ENCODE peak calls at places on chromosome 19, in ten cellular contexts. One of them, this sample, is unnamed.
A peak's percentile ranks its signal among the peaks of the same experiment; 100 is the strongest.

GRCh38 chr19:5960005-5961001 is 17.6 kb downstream of the RANBP3 start:
- DNase-seq in tibial artery: no peak
- DNase-seq in GM23248: no peak
- DNase-seq in ELF-1: peak; percentile 45
- DNase-seq in Calu3: no peak
- DNase-seq in activated naive CD8-positive, alpha-beta T cell treated with anti-CD3 and anti-CD28 coated beads for 36 hours: no peak
- DNase-seq in thoracic aorta: no peak
- DNase-seq in stimulated activated CD4-positive, alpha-beta T cell treated with anti-CD3 and anti-CD28 coated beads, Interleukin-12 subunit alpha, Interleukin-12 subunit beta, amount 100 ng/mL, for 4 hours: no peak
- DNase-seq in activated CD4-positive, alpha-beta T cell treated with anti-CD3 and anti-CD28 coated beads, Interleukin-2, amount 50 U/mL, for 24 hours: no peak
- DNase-seq in T47D: no peak
- DNase-seq in this sample: no peak

GRCh38 chr19:46878613-46879375 is 18.0 kb downstream of the ARHGAP35 start:
- DNase-seq in tibial artery: no peak
- DNase-seq in GM23248: peak; percentile 93
- DNase-seq in ELF-1: peak; percentile 47
- DNase-seq in Calu3: no peak
- DNase-seq in activated naive CD8-positive, alpha-beta T cell treated with anti-CD3 and anti-CD28 coated beads for 36 hours: no peak
- DNase-seq in thoracic aorta: no peak
- DNase-seq in stimulated activated CD4-positive, alpha-beta T cell treated with anti-CD3 and anti-CD28 coated beads, Interleukin-12 subunit alpha, Interleukin-12 subunit beta, amount 100 ng/mL, for 4 hours: no peak
- DNase-seq in activated CD4-positive, alpha-beta T cell treated with anti-CD3 and anti-CD28 coated beads, Interleukin-2, amount 50 U/mL, for 24 hours: no peak
- DNase-seq in T47D: peak; percentile 54
- DNase-seq in this sample: peak; percentile 86

GRCh38 chr19:53519431-53519830 is 18.5 kb upstream of the ZNF331 start:
- DNase-seq in tibial artery: no peak
- DNase-seq in GM23248: peak; percentile 5
- DNase-seq in ELF-1: no peak
- DNase-seq in Calu3: no peak
- DNase-seq in activated naive CD8-positive, alpha-beta T cell treated with anti-CD3 and anti-CD28 coated beads for 36 hours: no peak
- DNase-seq in thoracic aorta: no peak
- DNase-seq in stimulated activated CD4-positive, alpha-beta T cell treated with anti-CD3 and anti-CD28 coated beads, Interleukin-12 subunit alpha, Interleukin-12 subunit beta, amount 100 ng/mL, for 4 hours: no peak
- DNase-seq in activated CD4-positive, alpha-beta T cell treated with anti-CD3 and anti-CD28 coated beads, Interleukin-2, amount 50 U/mL, for 24 hours: no peak
- DNase-seq in T47D: no peak
- DNase-seq in this sample: no peak

GRCh38 chr19:10142701-10143375 is 23.1 kb upstream of the EIF3G start:
- DNase-seq in tibial artery: no peak
- DNase-seq in GM23248: no peak
- DNase-seq in ELF-1: no peak
- DNase-seq in Calu3: no peak
- DNase-seq in activated naive CD8-positive, alpha-beta T cell treated with anti-CD3 and anti-CD28 coated beads for 36 hours: peak; percentile 21
- DNase-seq in thoracic aorta: no peak
- DNase-seq in stimulated activated CD4-positive, alpha-beta T cell treated with anti-CD3 and anti-CD28 coated beads, Interleukin-12 subunit alpha, Interleukin-12 subunit beta, amount 100 ng/mL, for 4 hours: no peak
- DNase-seq in activated CD4-positive, alpha-beta T cell treated with anti-CD3 and anti-CD28 coated beads, Interleukin-2, amount 50 U/mL, for 24 hours: peak; percentile 10
- DNase-seq in T47D: no peak
- DNase-seq in this sample: no peak

GRCh38 chr19:24004166-24004565 is 82.8 kb upstream of the ZNF254 start:
- DNase-seq in tibial artery: no peak
- DNase-seq in GM23248: no peak
- DNase-seq in ELF-1: no peak
- DNase-seq in Calu3: no peak
- DNase-seq in activated naive CD8-positive, alpha-beta T cell treated with anti-CD3 and anti-CD28 coated beads for 36 hours: no peak
- DNase-seq in thoracic aorta: no peak
- DNase-seq in stimulated activated CD4-positive, alpha-beta T cell treated with anti-CD3 and anti-CD28 coated beads, Interleukin-12 subunit alpha, Interleukin-12 subunit beta, amount 100 ng/mL, for 4 hours: no peak
- DNase-seq in activated CD4-positive, alpha-beta T cell treated with anti-CD3 and anti-CD28 coated beads, Interleukin-2, amount 50 U/mL, for 24 hours: no peak
- DNase-seq in T47D: no peak
- DNase-seq in this sample: no peak

GRCh38 chr19:43664008-43664407 is 6.0 kb downstream of the PLAUR start:
- DNase-seq in tibial artery: no peak
- DNase-seq in GM23248: no peak
- DNase-seq in ELF-1: no peak
- DNase-seq in Calu3: no peak
- DNase-seq in activated naive CD8-positive, alpha-beta T cell treated with anti-CD3 and anti-CD28 coated beads for 36 hours: no peak
- DNase-seq in thoracic aorta: no peak
- DNase-seq in stimulated activated CD4-positive, alpha-beta T cell treated with anti-CD3 and anti-CD28 coated beads, Interleukin-12 subunit alpha, Interleukin-12 subunit beta, amount 100 ng/mL, for 4 hours: no peak
- DNase-seq in activated CD4-positive, alpha-beta T cell treated with anti-CD3 and anti-CD28 coated beads, Interleukin-2, amount 50 U/mL, for 24 hours: no peak
- DNase-seq in T47D: no peak
- DNase-seq in this sample: no peak

GRCh38 chr19:14086098-14086497 is 515 bp upstream of the C19orf67 start:
- DNase-seq in tibial artery: no peak
- DNase-seq in GM23248: no peak
- DNase-seq in ELF-1: no peak
- DNase-seq in Calu3: no peak
- DNase-seq in activated naive CD8-positive, alpha-beta T cell treated with anti-CD3 and anti-CD28 coated beads for 36 hours: no peak
- DNase-seq in thoracic aorta: no peak
- DNase-seq in stimulated activated CD4-positive, alpha-beta T cell treated with anti-CD3 and anti-CD28 coated beads, Interleukin-12 subunit alpha, Interleukin-12 subunit beta, amount 100 ng/mL, for 4 hours: no peak
- DNase-seq in activated CD4-positive, alpha-beta T cell treated with anti-CD3 and anti-CD28 coated beads, Interleukin-2, amount 50 U/mL, for 24 hours: no peak
- DNase-seq in T47D: no peak
- DNase-seq in this sample: no peak

GRCh38 chr19:30305346-30306060 is 66.7 kb upstream of the ZNF536 start:
- DNase-seq in tibial artery: no peak
- DNase-seq in GM23248: no peak
- DNase-seq in ELF-1: no peak
- DNase-seq in Calu3: no peak
- DNase-seq in activated naive CD8-positive, alpha-beta T cell treated with anti-CD3 and anti-CD28 coated beads for 36 hours: no peak
- DNase-seq in thoracic aorta: no peak
- DNase-seq in stimulated activated CD4-positive, alpha-beta T cell treated with anti-CD3 and anti-CD28 coated beads, Interleukin-12 subunit alpha, Interleukin-12 subunit beta, amount 100 ng/mL, for 4 hours: no peak
- DNase-seq in activated CD4-positive, alpha-beta T cell treated with anti-CD3 and anti-CD28 coated beads, Interleukin-2, amount 50 U/mL, for 24 hours: no peak
- DNase-seq in T47D: no peak
- DNase-seq in this sample: no peak

GRCh38 chr19:43464089-43464775 is 1.2 kb downstream of the LYPD3 start:
- DNase-seq in tibial artery: peak; percentile 87
- DNase-seq in GM23248: peak; percentile 81
- DNase-seq in ELF-1: no peak
- DNase-seq in Calu3: peak; percentile 75
- DNase-seq in activated naive CD8-positive, alpha-beta T cell treated with anti-CD3 and anti-CD28 coated beads for 36 hours: no peak
- DNase-seq in thoracic aorta: peak; percentile 48
- DNase-seq in stimulated activated CD4-positive, alpha-beta T cell treated with anti-CD3 and anti-CD28 coated beads, Interleukin-12 subunit alpha, Interleukin-12 subunit beta, amount 100 ng/mL, for 4 hours: peak; percentile 71
- DNase-seq in activated CD4-positive, alpha-beta T cell treated with anti-CD3 and anti-CD28 coated beads, Interleukin-2, amount 50 U/mL, for 24 hours: peak; percentile 60
- DNase-seq in T47D: no peak
- DNase-seq in this sample: no peak

GRCh38 chr19:19224852-19225494 is 13.2 kb downstream of the NCAN start:
- DNase-seq in tibial artery: peak; percentile 69
- DNase-seq in GM23248: peak; percentile 74
- DNase-seq in ELF-1: peak; percentile 90
- DNase-seq in Calu3: peak; percentile 81
- DNase-seq in activated naive CD8-positive, alpha-beta T cell treated with anti-CD3 and anti-CD28 coated beads for 36 hours: peak; percentile 83
- DNase-seq in thoracic aorta: no peak
- DNase-seq in stimulated activated CD4-positive, alpha-beta T cell treated with anti-CD3 and anti-CD28 coated beads, Interleukin-12 subunit alpha, Interleukin-12 subunit beta, amount 100 ng/mL, for 4 hours: peak; percentile 67
- DNase-seq in activated CD4-positive, alpha-beta T cell treated with anti-CD3 and anti-CD28 coated beads, Interleukin-2, amount 50 U/mL, for 24 hours: peak; percentile 54
- DNase-seq in T47D: peak; percentile 76
- DNase-seq in this sample: peak; percentile 46

GRCh38 chr19:29485293-29485692 is 40.5 kb upstream of the VSTM2B start:
- DNase-seq in tibial artery: peak; percentile 47
- DNase-seq in GM23248: no peak
- DNase-seq in ELF-1: no peak
- DNase-seq in Calu3: no peak
- DNase-seq in activated naive CD8-positive, alpha-beta T cell treated with anti-CD3 and anti-CD28 coated beads for 36 hours: no peak
- DNase-seq in thoracic aorta: no peak
- DNase-seq in stimulated activated CD4-positive, alpha-beta T cell treated with anti-CD3 and anti-CD28 coated beads, Interleukin-12 subunit alpha, Interleukin-12 subunit beta, amount 100 ng/mL, for 4 hours: no peak
- DNase-seq in activated CD4-positive, alpha-beta T cell treated with anti-CD3 and anti-CD28 coated beads, Interleukin-2, amount 50 U/mL, for 24 hours: no peak
- DNase-seq in T47D: no peak
- DNase-seq in this sample: no peak

GRCh38 chr19:51565583-51565982 is 5.5 kb upstream of the ZNF175 start:
- DNase-seq in tibial artery: no peak
- DNase-seq in GM23248: no peak
- DNase-seq in ELF-1: no peak
- DNase-seq in Calu3: no peak
- DNase-seq in activated naive CD8-positive, alpha-beta T cell treated with anti-CD3 and anti-CD28 coated beads for 36 hours: no peak
- DNase-seq in thoracic aorta: no peak
- DNase-seq in stimulated activated CD4-positive, alpha-beta T cell treated with anti-CD3 and anti-CD28 coated beads, Interleukin-12 subunit alpha, Interleukin-12 subunit beta, amount 100 ng/mL, for 4 hours: no peak
- DNase-seq in activated CD4-positive, alpha-beta T cell treated with anti-CD3 and anti-CD28 coated beads, Interleukin-2, amount 50 U/mL, for 24 hours: no peak
- DNase-seq in T47D: no peak
- DNase-seq in this sample: no peak

GRCh38 chr19:45653634-45654033 is 14.4 kb upstream of the GIPR start:
- DNase-seq in tibial artery: no peak
- DNase-seq in GM23248: no peak
- DNase-seq in ELF-1: no peak
- DNase-seq in Calu3: no peak
- DNase-seq in activated naive CD8-positive, alpha-beta T cell treated with anti-CD3 and anti-CD28 coated beads for 36 hours: no peak
- DNase-seq in thoracic aorta: no peak
- DNase-seq in stimulated activated CD4-positive, alpha-beta T cell treated with anti-CD3 and anti-CD28 coated beads, Interleukin-12 subunit alpha, Interleukin-12 subunit beta, amount 100 ng/mL, for 4 hours: no peak
- DNase-seq in activated CD4-positive, alpha-beta T cell treated with anti-CD3 and anti-CD28 coated beads, Interleukin-2, amount 50 U/mL, for 24 hours: no peak
- DNase-seq in T47D: no peak
- DNase-seq in this sample: no peak

GRCh38 chr19:34662919-34663318 is 14.0 kb downstream of the SCGB2B2 start:
- DNase-seq in tibial artery: no peak
- DNase-seq in GM23248: peak; percentile 53
- DNase-seq in ELF-1: peak; percentile 28
- DNase-seq in Calu3: peak; percentile 45
- DNase-seq in activated naive CD8-positive, alpha-beta T cell treated with anti-CD3 and anti-CD28 coated beads for 36 hours: peak; percentile 31
- DNase-seq in thoracic aorta: no peak
- DNase-seq in stimulated activated CD4-positive, alpha-beta T cell treated with anti-CD3 and anti-CD28 coated beads, Interleukin-12 subunit alpha, Interleukin-12 subunit beta, amount 100 ng/mL, for 4 hours: peak; percentile 21
- DNase-seq in activated CD4-positive, alpha-beta T cell treated with anti-CD3 and anti-CD28 coated beads, Interleukin-2, amount 50 U/mL, for 24 hours: peak; percentile 12
- DNase-seq in T47D: peak; percentile 73
- DNase-seq in this sample: no peak

GRCh38 chr19:13055213-13056051 is 47.2 kb downstream of the LYL1 start:
- DNase-seq in tibial artery: peak; percentile 95
- DNase-seq in GM23248: peak; percentile 93
- DNase-seq in ELF-1: peak; percentile 88
- DNase-seq in Calu3: peak; percentile 36
- DNase-seq in activated naive CD8-positive, alpha-beta T cell treated with anti-CD3 and anti-CD28 coated beads for 36 hours: no peak
- DNase-seq in thoracic aorta: peak; percentile 55
- DNase-seq in stimulated activated CD4-positive, alpha-beta T cell treated with anti-CD3 and anti-CD28 coated beads, Interleukin-12 subunit alpha, Interleukin-12 subunit beta, amount 100 ng/mL, for 4 hours: no peak
- DNase-seq in activated CD4-positive, alpha-beta T cell treated with anti-CD3 and anti-CD28 coated beads, Interleukin-2, amount 50 U/mL, for 24 hours: no peak
- DNase-seq in T47D: no peak
- DNase-seq in this sample: peak; percentile 96

GRCh38 chr19:53521373-53522202 is 16.4 kb upstream of the ZNF331 start:
- DNase-seq in tibial artery: no peak
- DNase-seq in GM23248: no peak
- DNase-seq in ELF-1: peak; percentile 23
- DNase-seq in Calu3: no peak
- DNase-seq in activated naive CD8-positive, alpha-beta T cell treated with anti-CD3 and anti-CD28 coated beads for 36 hours: peak; percentile 14
- DNase-seq in thoracic aorta: no peak
- DNase-seq in stimulated activated CD4-positive, alpha-beta T cell treated with anti-CD3 and anti-CD28 coated beads, Interleukin-12 subunit alpha, Interleukin-12 subunit beta, amount 100 ng/mL, for 4 hours: no peak
- DNase-seq in activated CD4-positive, alpha-beta T cell treated with anti-CD3 and anti-CD28 coated beads, Interleukin-2, amount 50 U/mL, for 24 hours: no peak
- DNase-seq in T47D: no peak
- DNase-seq in this sample: no peak

GRCh38 chr19:46990998-46991676 is 28.5 kb upstream of the NPAS1 start:
- DNase-seq in tibial artery: peak; percentile 89
- DNase-seq in GM23248: peak; percentile 93
- DNase-seq in ELF-1: peak; percentile 88
- DNase-seq in Calu3: peak; percentile 85
- DNase-seq in activated naive CD8-positive, alpha-beta T cell treated with anti-CD3 and anti-CD28 coated beads for 36 hours: peak; percentile 58
- DNase-seq in thoracic aorta: no peak
- DNase-seq in stimulated activated CD4-positive, alpha-beta T cell treated with anti-CD3 and anti-CD28 coated beads, Interleukin-12 subunit alpha, Interleukin-12 subunit beta, amount 100 ng/mL, for 4 hours: peak; percentile 61
- DNase-seq in activated CD4-positive, alpha-beta T cell treated with anti-CD3 and anti-CD28 coated beads, Interleukin-2, amount 50 U/mL, for 24 hours: peak; percentile 42
- DNase-seq in T47D: peak; percentile 81
- DNase-seq in this sample: peak; percentile 94

GRCh38 chr19:16320987-16321386 is 3.6 kb upstream of the KLF2 start:
- DNase-seq in tibial artery: no peak
- DNase-seq in GM23248: no peak
- DNase-seq in ELF-1: no peak
- DNase-seq in Calu3: no peak
- DNase-seq in activated naive CD8-positive, alpha-beta T cell treated with anti-CD3 and anti-CD28 coated beads for 36 hours: no peak
- DNase-seq in thoracic aorta: no peak
- DNase-seq in stimulated activated CD4-positive, alpha-beta T cell treated with anti-CD3 and anti-CD28 coated beads, Interleukin-12 subunit alpha, Interleukin-12 subunit beta, amount 100 ng/mL, for 4 hours: no peak
- DNase-seq in activated CD4-positive, alpha-beta T cell treated with anti-CD3 and anti-CD28 coated beads, Interleukin-2, amount 50 U/mL, for 24 hours: no peak
- DNase-seq in T47D: no peak
- DNase-seq in this sample: no peak

GRCh38 chr19:17794731-17795494 is at the start of gene B3GNT3:
- DNase-seq in tibial artery: no peak
- DNase-seq in GM23248: peak; percentile 37
- DNase-seq in ELF-1: no peak
- DNase-seq in Calu3: peak; percentile 94
- DNase-seq in activated naive CD8-positive, alpha-beta T cell treated with anti-CD3 and anti-CD28 coated beads for 36 hours: no peak
- DNase-seq in thoracic aorta: no peak
- DNase-seq in stimulated activated CD4-positive, alpha-beta T cell treated with anti-CD3 and anti-CD28 coated beads, Interleukin-12 subunit alpha, Interleukin-12 subunit beta, amount 100 ng/mL, for 4 hours: no peak
- DNase-seq in activated CD4-positive, alpha-beta T cell treated with anti-CD3 and anti-CD28 coated beads, Interleukin-2, amount 50 U/mL, for 24 hours: no peak
- DNase-seq in T47D: peak; percentile 76
- DNase-seq in this sample: no peak

GRCh38 chr19:48745208-48745995 is 1.3 kb downstream of the IZUMO1 start:
- DNase-seq in tibial artery: no peak
- DNase-seq in GM23248: peak; percentile 90
- DNase-seq in ELF-1: peak; percentile 85
- DNase-seq in Calu3: peak; percentile 52
- DNase-seq in activated naive CD8-positive, alpha-beta T cell treated with anti-CD3 and anti-CD28 coated beads for 36 hours: peak; percentile 44
- DNase-seq in thoracic aorta: no peak
- DNase-seq in stimulated activated CD4-positive, alpha-beta T cell treated with anti-CD3 and anti-CD28 coated beads, Interleukin-12 subunit alpha, Interleukin-12 subunit beta, amount 100 ng/mL, for 4 hours: peak; percentile 30
- DNase-seq in activated CD4-positive, alpha-beta T cell treated with anti-CD3 and anti-CD28 coated beads, Interleukin-2, amount 50 U/mL, for 24 hours: peak; percentile 36
- DNase-seq in T47D: peak; percentile 69
- DNase-seq in this sample: peak; percentile 54

GRCh38 chr19:45305421-45305820 is 17.3 kb downstream of the CKM start:
- DNase-seq in tibial artery: no peak
- DNase-seq in GM23248: no peak
- DNase-seq in ELF-1: peak; percentile 21
- DNase-seq in Calu3: no peak
- DNase-seq in activated naive CD8-positive, alpha-beta T cell treated with anti-CD3 and anti-CD28 coated beads for 36 hours: no peak
- DNase-seq in thoracic aorta: no peak
- DNase-seq in stimulated activated CD4-positive, alpha-beta T cell treated with anti-CD3 and anti-CD28 coated beads, Interleukin-12 subunit alpha, Interleukin-12 subunit beta, amount 100 ng/mL, for 4 hours: no peak
- DNase-seq in activated CD4-positive, alpha-beta T cell treated with anti-CD3 and anti-CD28 coated beads, Interleukin-2, amount 50 U/mL, for 24 hours: no peak
- DNase-seq in T47D: peak; percentile 65
- DNase-seq in this sample: peak; percentile 47

GRCh38 chr19:17483605-17484002 is 13.3 kb downstream of the SLC27A1 start:
- DNase-seq in tibial artery: no peak
- DNase-seq in GM23248: no peak
- DNase-seq in ELF-1: no peak
- DNase-seq in Calu3: no peak
- DNase-seq in activated naive CD8-positive, alpha-beta T cell treated with anti-CD3 and anti-CD28 coated beads for 36 hours: no peak
- DNase-seq in thoracic aorta: no peak
- DNase-seq in stimulated activated CD4-positive, alpha-beta T cell treated with anti-CD3 and anti-CD28 coated beads, Interleukin-12 subunit alpha, Interleukin-12 subunit beta, amount 100 ng/mL, for 4 hours: no peak
- DNase-seq in activated CD4-positive, alpha-beta T cell treated with anti-CD3 and anti-CD28 coated beads, Interleukin-2, amount 50 U/mL, for 24 hours: no peak
- DNase-seq in T47D: no peak
- DNase-seq in this sample: no peak

GRCh38 chr19:2194513-2195078 is 30.9 kb downstream of the DOT1L start:
- DNase-seq in tibial artery: no peak
- DNase-seq in GM23248: no peak
- DNase-seq in ELF-1: no peak
- DNase-seq in Calu3: no peak
- DNase-seq in activated naive CD8-positive, alpha-beta T cell treated with anti-CD3 and anti-CD28 coated beads for 36 hours: no peak
- DNase-seq in thoracic aorta: no peak
- DNase-seq in stimulated activated CD4-positive, alpha-beta T cell treated with anti-CD3 and anti-CD28 coated beads, Interleukin-12 subunit alpha, Interleukin-12 subunit beta, amount 100 ng/mL, for 4 hours: no peak
- DNase-seq in activated CD4-positive, alpha-beta T cell treated with anti-CD3 and anti-CD28 coated beads, Interleukin-2, amount 50 U/mL, for 24 hours: no peak
- DNase-seq in T47D: no peak
- DNase-seq in this sample: no peak

GRCh38 chr19:51727349-51727880 is 3.6 kb upstream of the HAS1 start:
- DNase-seq in tibial artery: no peak
- DNase-seq in GM23248: peak; percentile 77
- DNase-seq in ELF-1: no peak
- DNase-seq in Calu3: no peak
- DNase-seq in activated naive CD8-positive, alpha-beta T cell treated with anti-CD3 and anti-CD28 coated beads for 36 hours: no peak
- DNase-seq in thoracic aorta: no peak
- DNase-seq in stimulated activated CD4-positive, alpha-beta T cell treated with anti-CD3 and anti-CD28 coated beads, Interleukin-12 subunit alpha, Interleukin-12 subunit beta, amount 100 ng/mL, for 4 hours: no peak
- DNase-seq in activated CD4-positive, alpha-beta T cell treated with anti-CD3 and anti-CD28 coated beads, Interleukin-2, amount 50 U/mL, for 24 hours: no peak
- DNase-seq in T47D: peak; percentile 50
- DNase-seq in this sample: peak; percentile 54

GRCh38 chr19:11420429-11420893 is 1.3 kb upstream of the RGL3 start:
- DNase-seq in tibial artery: peak; percentile 88
- DNase-seq in GM23248: peak; percentile 67
- DNase-seq in ELF-1: peak; percentile 53
- DNase-seq in Calu3: peak; percentile 11
- DNase-seq in activated naive CD8-positive, alpha-beta T cell treated with anti-CD3 and anti-CD28 coated beads for 36 hours: no peak
- DNase-seq in thoracic aorta: no peak
- DNase-seq in stimulated activated CD4-positive, alpha-beta T cell treated with anti-CD3 and anti-CD28 coated beads, Interleukin-12 subunit alpha, Interleukin-12 subunit beta, amount 100 ng/mL, for 4 hours: no peak
- DNase-seq in activated CD4-positive, alpha-beta T cell treated with anti-CD3 and anti-CD28 coated beads, Interleukin-2, amount 50 U/mL, for 24 hours: no peak
- DNase-seq in T47D: peak; percentile 58
- DNase-seq in this sample: peak; percentile 27

GRCh38 chr19:13962738-13963602 is 10.7 kb downstream of the DCAF15 start:
- DNase-seq in tibial artery: no peak
- DNase-seq in GM23248: no peak
- DNase-seq in ELF-1: peak; percentile 60
- DNase-seq in Calu3: no peak
- DNase-seq in activated naive CD8-positive, alpha-beta T cell treated with anti-CD3 and anti-CD28 coated beads for 36 hours: no peak
- DNase-seq in thoracic aorta: no peak
- DNase-seq in stimulated activated CD4-positive, alpha-beta T cell treated with anti-CD3 and anti-CD28 coated beads, Interleukin-12 subunit alpha, Interleukin-12 subunit beta, amount 100 ng/mL, for 4 hours: no peak
- DNase-seq in activated CD4-positive, alpha-beta T cell treated with anti-CD3 and anti-CD28 coated beads, Interleukin-2, amount 50 U/mL, for 24 hours: no peak
- DNase-seq in T47D: no peak
- DNase-seq in this sample: no peak

GRCh38 chr19:38650911-38651584 is 3.6 kb downstream of the ACTN4 start:
- DNase-seq in tibial artery: no peak
- DNase-seq in GM23248: peak; percentile 94
- DNase-seq in ELF-1: no peak
- DNase-seq in Calu3: no peak
- DNase-seq in activated naive CD8-positive, alpha-beta T cell treated with anti-CD3 and anti-CD28 coated beads for 36 hours: no peak
- DNase-seq in thoracic aorta: no peak
- DNase-seq in stimulated activated CD4-positive, alpha-beta T cell treated with anti-CD3 and anti-CD28 coated beads, Interleukin-12 subunit alpha, Interleukin-12 subunit beta, amount 100 ng/mL, for 4 hours: no peak
- DNase-seq in activated CD4-positive, alpha-beta T cell treated with anti-CD3 and anti-CD28 coated beads, Interleukin-2, amount 50 U/mL, for 24 hours: no peak
- DNase-seq in T47D: no peak
- DNase-seq in this sample: peak; percentile 99